ENCODE peak calls at places on chromosomes 13 and 19, in six cellular contexts. P is Peyer's patch; U is pancreas; I is heart left ventricle; H is tibial nerve; W is CD8-positive, alpha-beta memory T cell. F is an unnamed sample.

GRCh38 chr19:29467824-29468401 is 57.9 kb upstream of the VSTM2B start:
- DNase-seq in P (no peak), U (no peak), I (no peak), H (no peak), W (no peak), F (no peak)

GRCh38 chr13:27035892-27036235 is 135.7 kb downstream of the USP12 start:
- DNase-seq in P (no peak), U (no peak), I (no peak), H (no peak), W (no peak), F (no peak)

GRCh38 chr13:22789916-22790315 is 390.9 kb upstream of the SGCG start:
- DNase-seq in P (no peak), U (no peak), I (no peak), H (no peak), W (no peak), F (no peak)

GRCh38 chr13:105759467-105759866 is 776.0 kb downstream of the EFNB2 start:
- DNase-seq in P (no peak), U (no peak), I (no peak), H (no peak), W (no peak), F (no peak)

GRCh38 chr13:67914535-67914934 is 684.4 kb upstream of the PCDH9 start:
- DNase-seq in P (no peak), U (no peak), I (no peak), H (no peak), W (no peak), F (no peak)

GRCh38 chr19:49371184-49371583 is 7.5 kb downstream of the DKKL1 start:
- DNase-seq in P (no peak), U (no peak), I (no peak), H (no peak), W (no peak), F (no peak)

GRCh38 chr13:97853550-97853949 is 99.9 kb upstream of the IPO5 start:
- DNase-seq in P (no peak), U (no peak), I (no peak), H (no peak), W (no peak), F (no peak)

GRCh38 chr13:25770601-25771000 is 281.2 kb downstream of the SHISA2 start:
- DNase-seq in P (no peak), U (no peak), I (no peak), H (no peak), W (no peak), F (no peak)

GRCh38 chr19:19538077-19538764 is at the start of gene CILP2:
- DNase-seq in P (no peak), U (peak; percentile 63), I (no peak), H (no peak), W (peak; percentile 48), F (peak; percentile 49)

GRCh38 chr13:101698400-101698799 is 245.9 kb downstream of the ITGBL1 start:
- DNase-seq in P (no peak), U (no peak), I (no peak), H (no peak), W (no peak), F (no peak)

GRCh38 chr13:107099661-107100060 is 531.7 kb upstream of the ARGLU1 start:
- DNase-seq in P (no peak), U (no peak), I (no peak), H (no peak), W (no peak), F (no peak)

GRCh38 chr13:63304497-63304896 is 1888.8 kb upstream of the PCDH20 start:
- DNase-seq in P (no peak), U (no peak), I (no peak), H (no peak), W (no peak), F (no peak)

GRCh38 chr13:32264407-32264806 is 50.8 kb downstream of the ZAR1L start:
- DNase-seq in P (no peak), U (no peak), I (peak; percentile 87), H (peak; percentile 21), W (no peak), F (peak; percentile 79)
- H3K4me1 ChIP-seq in P (no peaks in the 10 kb centered on the region), U (no peaks in the 10 kb centered on the region), I (peaks cover 41% of the 10 kb centered on the region), H (peaks cover 8% of the 10 kb centered on the region), W (no peaks in the 10 kb centered on the region), F (peaks cover 73% of the 10 kb centered on the region)

GRCh38 chr19:38535212-38535611 is 82.5 kb downstream of the MAP4K1 start:
- DNase-seq in P (no peak), U (no peak), I (no peak), H (no peak), W (no peak), F (no peak)
- H3K9me3 ChIP-seq in P (no peaks in the 10 kb centered on the region), U (no peaks in the 10 kb centered on the region), I (peaks cover 18% of the 10 kb centered on the region), H (no peaks in the 10 kb centered on the region), W (no peaks in the 10 kb centered on the region), F (peaks cover 18% of the 10 kb centered on the region)

GRCh38 chr13:114149774-114150740 is 17.6 kb upstream of the RASA3 start:
- DNase-seq in P (peak; percentile 39), U (no peak), I (no peak), H (no peak), W (no peak), F (no peak)
- H3K4me1 ChIP-seq in P (no peaks in the 10 kb centered on the region), U (peaks cover 6% of the 10 kb centered on the region), I (no peaks in the 10 kb centered on the region), H (no peaks in the 10 kb centered on the region), W (peaks cover 92% of the 10 kb centered on the region), F (no peaks in the 10 kb centered on the region)

DNA sequence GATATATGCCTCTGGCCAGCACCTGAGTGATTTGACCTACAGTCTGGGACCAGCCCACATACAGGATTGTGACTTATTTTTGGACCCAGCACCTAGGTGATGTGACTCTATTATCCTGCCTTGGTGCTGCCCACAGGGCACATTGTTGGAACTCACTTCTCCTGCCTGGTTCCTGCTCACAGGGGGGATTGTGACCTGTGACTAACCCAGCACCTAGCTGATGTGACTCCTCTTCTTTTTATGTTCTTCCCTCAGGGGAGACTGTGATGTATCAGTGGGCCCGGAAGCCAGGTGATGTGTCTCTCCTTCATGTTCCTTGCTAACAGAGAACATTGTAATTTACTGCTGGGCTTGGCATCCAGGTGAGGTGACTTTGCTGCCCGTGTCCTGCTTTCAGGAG is 63.0 kb upstream of the ZNF724 start:
- DNase-seq in P (no peak), U (no peak), I (no peak), H (no peak), W (no peak), F (no peak)
- H3K9me3 ChIP-seq in P (no peaks in the 10 kb centered on the region), U (no peaks in the 10 kb centered on the region), I (no peaks in the 10 kb centered on the region), H (no peaks in the 10 kb centered on the region), W (no peaks in the 10 kb centered on the region), F (no peaks in the 10 kb centered on the region)

DNA sequence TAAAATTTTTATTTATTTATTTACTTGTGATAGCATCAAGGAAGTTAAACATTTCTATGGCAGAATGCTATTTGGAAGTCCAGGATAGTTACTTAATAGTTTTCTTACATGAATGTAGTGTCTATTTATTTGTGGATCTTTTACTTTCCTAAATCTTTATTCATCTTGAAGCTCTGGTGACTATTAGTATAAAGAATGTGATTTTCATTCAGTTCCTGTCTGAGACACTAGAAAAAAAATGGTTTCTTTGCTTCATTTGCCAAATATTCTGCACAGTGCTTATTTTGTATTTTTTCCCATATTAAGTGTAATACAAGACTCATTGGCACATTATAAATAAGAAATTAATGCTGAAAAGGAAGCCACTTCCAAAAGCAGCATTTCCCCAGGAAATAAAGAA is 109.9 kb downstream of the POSTN start:
- DNase-seq in P (no peak), U (no peak), I (no peak), H (no peak), W (no peak), F (no peak)
- H3K4me1 ChIP-seq in P (no peaks in the 10 kb centered on the region), U (no peaks in the 10 kb centered on the region), I (no peaks in the 10 kb centered on the region), H (no peaks in the 10 kb centered on the region), W (no peaks in the 10 kb centered on the region), F (no peaks in the 10 kb centered on the region)

DNA sequence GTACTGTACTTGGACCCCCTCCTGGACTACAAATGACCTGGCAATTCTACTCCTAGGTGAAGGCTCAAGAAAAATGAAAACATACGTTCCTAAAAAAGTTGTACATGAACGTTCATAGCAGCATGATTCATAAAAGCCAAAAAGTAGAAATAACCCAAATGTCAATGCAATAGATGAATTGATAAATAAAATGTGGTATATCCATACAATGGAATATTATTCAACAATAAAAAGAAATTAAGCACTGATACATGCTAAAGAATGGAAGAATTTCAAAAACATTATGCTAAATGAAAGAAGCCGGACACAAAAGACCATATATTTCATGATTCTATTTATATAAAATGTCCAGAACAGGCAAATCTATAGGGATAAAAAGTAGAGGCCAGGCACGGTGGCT is 9.5 kb downstream of the ZNF432 start:
- DNase-seq in P (no peak), U (no peak), I (no peak), H (no peak), W (no peak), F (no peak)
- H3K9me3 ChIP-seq in P (no peaks in the 10 kb centered on the region), U (peaks cover 15% of the 10 kb centered on the region), I (peaks cover 88% of the 10 kb centered on the region), H (peaks cover 72% of the 10 kb centered on the region), W (peaks cover 51% of the 10 kb centered on the region), F (peaks cover 93% of the 10 kb centered on the region)

GRCh38 chr19:18291019-18291524 is 9.7 kb upstream of the JUND start:
- DNase-seq in P (no peak), U (no peak), I (no peak), H (no peak), W (no peak), F (peak; percentile 23)
- H3K4me1 ChIP-seq in P (peaks cover 35% of the 10 kb centered on the region), U (no peaks in the 10 kb centered on the region), I (no peaks in the 10 kb centered on the region), H (peaks cover 27% of the 10 kb centered on the region), W (peaks cover 52% of the 10 kb centered on the region), F (peaks cover 43% of the 10 kb centered on the region)

DNA sequence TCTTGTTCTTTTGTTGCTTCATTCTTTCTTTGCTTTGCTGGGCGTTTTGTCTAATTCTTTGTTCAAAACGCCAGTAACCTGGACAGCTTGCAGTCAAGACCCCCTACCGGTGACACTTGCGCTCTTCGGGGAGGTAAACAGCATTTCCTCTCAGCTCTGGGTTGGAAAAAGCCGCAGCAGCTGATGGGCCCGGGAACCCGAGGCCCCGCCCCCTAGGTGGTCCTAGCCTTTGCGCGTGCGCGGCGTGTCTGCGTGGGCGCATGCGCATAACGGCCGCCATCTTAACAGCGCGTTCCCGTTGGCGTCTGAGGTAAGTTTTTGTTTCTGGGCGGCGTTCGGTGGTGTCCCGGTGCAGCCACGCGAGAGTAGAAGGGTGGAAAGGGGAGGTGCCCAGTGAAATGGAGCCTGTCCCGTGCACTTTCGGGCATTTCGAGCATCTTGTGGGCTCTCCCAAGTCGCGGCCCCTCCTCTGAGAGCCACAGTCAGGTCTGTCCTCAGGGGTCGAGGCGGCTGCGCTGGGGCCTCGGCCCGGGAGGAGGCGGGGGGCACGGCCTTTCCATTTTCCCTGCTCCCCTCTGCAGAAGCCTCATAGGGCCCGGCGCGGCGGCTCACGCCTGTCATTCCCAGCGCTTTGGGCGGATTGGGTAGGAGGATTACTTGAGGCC is at the start of gene ZNF559:
- DNase-seq in P (peak; percentile 94), U (peak; percentile 92), I (peak; percentile 94), H (peak; percentile 85), W (peak; percentile 97), F (peak; percentile 93)
- H3K9me3 ChIP-seq in P (peaks cover 3% of the 10 kb centered on the region), U (no peaks in the 10 kb centered on the region), I (peaks cover 22% of the 10 kb centered on the region), H (peaks cover 25% of the 10 kb centered on the region), W (peaks cover 16% of the 10 kb centered on the region), F (peaks cover 44% of the 10 kb centered on the region)

DNA sequence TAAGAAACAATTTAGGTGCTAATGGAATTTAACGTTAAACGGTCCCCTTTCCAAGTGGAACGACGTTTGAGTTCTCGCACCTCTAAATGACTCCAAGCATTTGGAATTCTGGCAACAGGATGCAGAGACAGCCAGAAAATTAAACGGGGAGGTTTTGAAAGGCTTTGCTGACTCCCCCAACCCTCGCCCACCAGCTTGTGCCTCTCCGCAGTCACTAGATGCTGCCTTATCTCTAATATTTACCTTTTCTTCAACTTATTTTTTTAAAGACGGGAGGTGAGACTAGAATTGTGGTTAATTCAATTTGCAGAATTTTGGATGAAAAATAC is 2.5 kb downstream of the ZIC2 start:
- DNase-seq in P (no peak), U (no peak), I (no peak), H (no peak), W (no peak), F (no peak)
- H3K4me1 ChIP-seq in P (peaks cover 43% of the 10 kb centered on the region), U (peaks cover 5% of the 10 kb centered on the region), I (peaks cover 31% of the 10 kb centered on the region), H (peaks cover 20% of the 10 kb centered on the region), W (peaks cover 18% of the 10 kb centered on the region), F (peaks cover 42% of the 10 kb centered on the region)

GRCh38 chr19:43901395-43902390 is 33.4 kb downstream of the ZNF45 start:
- DNase-seq in P (peak; percentile 74), U (peak; percentile 79), I (peak; percentile 89), H (peak; percentile 38), W (peak; percentile 53), F (peak; percentile 82)

GRCh38 chr19:43895727-43896126 is 39.4 kb downstream of the ZNF45 start:
- DNase-seq in P (no peak), U (no peak), I (no peak), H (no peak), W (no peak), F (no peak)
- H3K9me3 ChIP-seq in P (no peaks in the 10 kb centered on the region), U (no peaks in the 10 kb centered on the region), I (peaks cover 58% of the 10 kb centered on the region), H (peaks cover 57% of the 10 kb centered on the region), W (peaks cover 9% of the 10 kb centered on the region), F (peaks cover 88% of the 10 kb centered on the region)

F was measured in left ventricle myocardium inferior.